ENCODE peak calls at places on chromosomes 13 and 19, in four cellular contexts. R is hepatic stellate cell; W is NCI-H1105; U is naive thymus-derived CD8-positive, alpha-beta T cell. E is an unnamed sample.

GRCh38 chr13:43132228-43132627 is 108.8 kb downstream of the DNAJC15 start:
- DNase-seq in U (no peak), R (no peak), W (no peak), E (no peak)

GRCh38 chr13:82627183-82627582 is 1255.1 kb downstream of the SLITRK1 start:
- DNase-seq in R (no peak), W (no peak), U (no peak), E (no peak)

GRCh38 chr13:28532226-28533048 is 37.5 kb upstream of the FLT1 start:
- DNase-seq in R (peak), U (no peak), W (no peak), E (no peak)

GRCh38 chr13:103794526-103794925 is 728.3 kb upstream of the SLC10A2 start:
- DNase-seq in U (no peak), W (no peak), R (no peak), E (no peak)

GRCh38 chr13:111323950-111324651 is 3.7 kb downstream of the TEX29 start:
- DNase-seq in W (no peak), R (no peak), U (no peak), E (no peak)

GRCh38 chr19:55257461-55258411 is 1.1 kb downstream of the PPP6R1 start:
- DNase-seq in R (peak), W (no peak), U (no peak), E (peak)

GRCh38 chr13:35157143-35157755 is 215.2 kb downstream of the NBEA start:
- DNase-seq in W (peak), R (peak), U (no peak), E (no peak)

GRCh38 chr19:41646589-41647204 is 19.8 kb upstream of the CEACAM4 start:
- DNase-seq in W (no peak), R (no peak), U (peak), E (no peak)

GRCh38 chr13:51806571-51806970 is 2.6 kb upstream of the DHRS12 start:
- DNase-seq in W (peak), U (no peak), R (no peak), E (no peak)

GRCh38 chr19:14142262-14143190 is 6.1 kb upstream of the ASF1B start:
- DNase-seq in U (no peak), R (no peak), W (no peak), E (no peak)

E was measured in immature natural killer cell.